ENCODE peak calls at places on chromosomes 1 and 21, in five cellular contexts. One of them, this sample, is unnamed.

GRCh38 chr1:102593276-102593675 is 515.0 kb downstream of the COL11A1 start:
- DNase-seq in hepatocyte: no peak
- DNase-seq in Karpas-422: no peak
- DNase-seq in PC-3: no peak
- DNase-seq in IMR-90: no peak
- DNase-seq in this sample: no peak

GRCh38 chr1:162846256-162847212 is 14.4 kb downstream of the CCDC190 start:
- DNase-seq in hepatocyte: no peak
- DNase-seq in Karpas-422: no peak
- DNase-seq in PC-3: peak
- DNase-seq in IMR-90: peak
- DNase-seq in this sample: no peak

GRCh38 chr1:230507671-230508407 is 81.7 kb upstream of the PGBD5 start:
- DNase-seq in hepatocyte: no peak
- DNase-seq in Karpas-422: no peak
- DNase-seq in PC-3: no peak
- DNase-seq in IMR-90: no peak
- DNase-seq in this sample: no peak

GRCh38 chr1:169443923-169444322 is 16.6 kb upstream of the CCDC181 start:
- DNase-seq in hepatocyte: no peak
- DNase-seq in Karpas-422: no peak
- DNase-seq in PC-3: no peak
- DNase-seq in IMR-90: no peak
- DNase-seq in this sample: no peak

GRCh38 chr1:163821679-163822078 is 499.9 kb downstream of the NUF2 start:
- DNase-seq in hepatocyte: no peak
- DNase-seq in Karpas-422: no peak
- DNase-seq in PC-3: no peak
- DNase-seq in IMR-90: no peak
- DNase-seq in this sample: no peak

GRCh38 chr21:29443398-29444010 is 144.8 kb downstream of the BACH1 start:
- DNase-seq in hepatocyte: no peak
- DNase-seq in Karpas-422: no peak
- DNase-seq in PC-3: no peak
- DNase-seq in IMR-90: no peak
- DNase-seq in this sample: no peak

GRCh38 chr21:36672737-36673136 is 26.2 kb upstream of the SIM2 start:
- DNase-seq in hepatocyte: no peak
- DNase-seq in Karpas-422: no peak
- DNase-seq in PC-3: peak
- DNase-seq in IMR-90: no peak
- DNase-seq in this sample: no peak

GRCh38 chr1:64733576-64734288 is 11.1 kb upstream of the RAVER2 start:
- DNase-seq in hepatocyte: no peak
- DNase-seq in Karpas-422: no peak
- DNase-seq in PC-3: no peak
- DNase-seq in IMR-90: peak
- DNase-seq in this sample: no peak

GRCh38 chr1:17645512-17645911 is 106.0 kb downstream of the ARHGEF10L start:
- DNase-seq in hepatocyte: no peak
- DNase-seq in Karpas-422: no peak
- DNase-seq in PC-3: no peak
- DNase-seq in IMR-90: no peak
- DNase-seq in this sample: no peak

GRCh38 chr1:6475381-6476133 is 9.6 kb upstream of the TNFRSF25 start:
- DNase-seq in hepatocyte: peak
- DNase-seq in Karpas-422: peak
- DNase-seq in PC-3: peak
- DNase-seq in IMR-90: no peak
- DNase-seq in this sample: peak

GRCh38 chr1:1066403-1067283 is 7.5 kb downstream of the RNF223 start:
- DNase-seq in hepatocyte: no peak
- DNase-seq in Karpas-422: no peak
- DNase-seq in PC-3: peak
- DNase-seq in IMR-90: no peak
- DNase-seq in this sample: no peak

GRCh38 chr1:27602510-27603319 is 1.2 kb downstream of the AHDC1 start:
- DNase-seq in hepatocyte: peak
- DNase-seq in Karpas-422: peak
- DNase-seq in PC-3: peak
- DNase-seq in IMR-90: peak
- DNase-seq in this sample: peak

GRCh38 chr1:27669876-27670275 is 2.1 kb downstream of the IFI6 start:
- DNase-seq in hepatocyte: no peak
- DNase-seq in Karpas-422: no peak
- DNase-seq in PC-3: no peak
- DNase-seq in IMR-90: no peak
- DNase-seq in this sample: no peak

GRCh38 chr1:71357708-71358107 is 276.9 kb upstream of the ZRANB2 start:
- DNase-seq in hepatocyte: no peak
- DNase-seq in Karpas-422: no peak
- DNase-seq in PC-3: no peak
- DNase-seq in IMR-90: no peak
- DNase-seq in this sample: no peak

GRCh38 chr1:18913065-18913502 is 10.7 kb upstream of the ALDH4A1 start:
- DNase-seq in hepatocyte: peak
- DNase-seq in Karpas-422: peak
- DNase-seq in PC-3: peak
- DNase-seq in IMR-90: peak
- DNase-seq in this sample: peak

GRCh38 chr21:46607605-46608004 is 2.7 kb upstream of the S100B start:
- DNase-seq in hepatocyte: no peak
- DNase-seq in Karpas-422: no peak
- DNase-seq in PC-3: no peak
- DNase-seq in IMR-90: no peak
- DNase-seq in this sample: no peak

GRCh38 chr1:192706936-192707335 is 71.0 kb downstream of the RGS13 start:
- DNase-seq in hepatocyte: no peak
- DNase-seq in Karpas-422: no peak
- DNase-seq in PC-3: no peak
- DNase-seq in IMR-90: peak
- DNase-seq in this sample: no peak

GRCh38 chr1:101260531-101260930 is 23.7 kb downstream of the S1PR1 start:
- DNase-seq in hepatocyte: no peak
- DNase-seq in Karpas-422: no peak
- DNase-seq in PC-3: peak
- DNase-seq in IMR-90: peak
- DNase-seq in this sample: no peak

GRCh38 chr1:14678011-14678638 is 79.6 kb downstream of the KAZN start:
- DNase-seq in hepatocyte: no peak
- DNase-seq in Karpas-422: no peak
- DNase-seq in PC-3: no peak
- DNase-seq in IMR-90: no peak
- DNase-seq in this sample: no peak

GRCh38 chr1:91791103-91791502 is 94.8 kb downstream of the TGFBR3 start:
- DNase-seq in hepatocyte: peak
- DNase-seq in Karpas-422: no peak
- DNase-seq in PC-3: no peak
- DNase-seq in IMR-90: no peak
- DNase-seq in this sample: no peak

GRCh38 chr1:19371226-19372135 is 59.4 kb downstream of the SLC66A1 start:
- DNase-seq in hepatocyte: no peak
- DNase-seq in Karpas-422: no peak
- DNase-seq in PC-3: no peak
- DNase-seq in IMR-90: no peak
- DNase-seq in this sample: no peak

GRCh38 chr1:234617135-234617985 is 7.4 kb upstream of the IRF2BP2 start:
- DNase-seq in hepatocyte: no peak
- DNase-seq in Karpas-422: no peak
- DNase-seq in PC-3: no peak
- DNase-seq in IMR-90: no peak
- DNase-seq in this sample: no peak

GRCh38 chr1:201149400-201149799 is 4.9 kb downstream of the TMEM9 start:
- DNase-seq in hepatocyte: peak
- DNase-seq in Karpas-422: peak
- DNase-seq in PC-3: peak
- DNase-seq in IMR-90: peak
- DNase-seq in this sample: peak

GRCh38 chr1:115116511-115116910 is 27.2 kb upstream of the TSPAN2 start:
- DNase-seq in hepatocyte: no peak
- DNase-seq in Karpas-422: no peak
- DNase-seq in PC-3: peak
- DNase-seq in IMR-90: no peak
- DNase-seq in this sample: no peak

GRCh38 chr1:211017066-211017691 is 116.8 kb downstream of the KCNH1 start:
- DNase-seq in hepatocyte: peak
- DNase-seq in Karpas-422: no peak
- DNase-seq in PC-3: no peak
- DNase-seq in IMR-90: peak
- DNase-seq in this sample: no peak

GRCh38 chr1:97930472-97930871 is 9.6 kb upstream of the DPYD start:
- DNase-seq in hepatocyte: no peak
- DNase-seq in Karpas-422: no peak
- DNase-seq in PC-3: no peak
- DNase-seq in IMR-90: no peak
- DNase-seq in this sample: no peak

GRCh38 chr1:203765029-203765837 is at the start of gene LAX1:
- DNase-seq in hepatocyte: no peak
- DNase-seq in Karpas-422: no peak
- DNase-seq in PC-3: no peak
- DNase-seq in IMR-90: no peak
- DNase-seq in this sample: peak

GRCh38 chr21:36477559-36477958 is 2.4 kb downstream of the CLDN14 start:
- DNase-seq in hepatocyte: no peak
- DNase-seq in Karpas-422: no peak
- DNase-seq in PC-3: no peak
- DNase-seq in IMR-90: no peak
- DNase-seq in this sample: no peak

GRCh38 chr1:57796609-57797008 is 372.7 kb upstream of the DAB1 start:
- DNase-seq in hepatocyte: peak
- DNase-seq in Karpas-422: no peak
- DNase-seq in PC-3: no peak
- DNase-seq in IMR-90: no peak
- DNase-seq in this sample: no peak

GRCh38 chr21:43905726-43906455 is 40.9 kb downstream of the AGPAT3 start:
- DNase-seq in hepatocyte: no peak
- DNase-seq in Karpas-422: no peak
- DNase-seq in PC-3: no peak
- DNase-seq in IMR-90: no peak
- DNase-seq in this sample: no peak

GRCh38 chr1:38831753-38832734 is 27.5 kb downstream of the RRAGC start:
- DNase-seq in hepatocyte: no peak
- DNase-seq in Karpas-422: no peak
- DNase-seq in PC-3: no peak
- DNase-seq in IMR-90: no peak
- DNase-seq in this sample: no peak

GRCh38 chr1:237270338-237270737 is 228.4 kb downstream of the RYR2 start:
- DNase-seq in hepatocyte: no peak
- DNase-seq in Karpas-422: no peak
- DNase-seq in PC-3: no peak
- DNase-seq in IMR-90: no peak
- DNase-seq in this sample: no peak

GRCh38 chr1:155479205-155479604 is 83.4 kb downstream of the ASH1L start:
- DNase-seq in hepatocyte: no peak
- DNase-seq in Karpas-422: peak
- DNase-seq in PC-3: peak
- DNase-seq in IMR-90: peak
- DNase-seq in this sample: no peak
- H3K4me2 ChIP-seq in hepatocyte: no peak
- H3K4me2 ChIP-seq in Karpas-422: peak
- H3K4me2 ChIP-seq in PC-3: no peak
- H3K4me2 ChIP-seq in IMR-90: no peak
- H3K4me2 ChIP-seq in this sample: no peak

GRCh38 chr1:197321821-197322220 is 53.8 kb downstream of the CRB1 start:
- DNase-seq in hepatocyte: no peak
- DNase-seq in Karpas-422: no peak
- DNase-seq in PC-3: no peak
- DNase-seq in IMR-90: no peak
- DNase-seq in this sample: no peak

GRCh38 chr1:197319631-197320030 is 51.6 kb downstream of the CRB1 start:
- DNase-seq in hepatocyte: no peak
- DNase-seq in Karpas-422: no peak
- DNase-seq in PC-3: no peak
- DNase-seq in IMR-90: no peak
- DNase-seq in this sample: no peak

DNA sequence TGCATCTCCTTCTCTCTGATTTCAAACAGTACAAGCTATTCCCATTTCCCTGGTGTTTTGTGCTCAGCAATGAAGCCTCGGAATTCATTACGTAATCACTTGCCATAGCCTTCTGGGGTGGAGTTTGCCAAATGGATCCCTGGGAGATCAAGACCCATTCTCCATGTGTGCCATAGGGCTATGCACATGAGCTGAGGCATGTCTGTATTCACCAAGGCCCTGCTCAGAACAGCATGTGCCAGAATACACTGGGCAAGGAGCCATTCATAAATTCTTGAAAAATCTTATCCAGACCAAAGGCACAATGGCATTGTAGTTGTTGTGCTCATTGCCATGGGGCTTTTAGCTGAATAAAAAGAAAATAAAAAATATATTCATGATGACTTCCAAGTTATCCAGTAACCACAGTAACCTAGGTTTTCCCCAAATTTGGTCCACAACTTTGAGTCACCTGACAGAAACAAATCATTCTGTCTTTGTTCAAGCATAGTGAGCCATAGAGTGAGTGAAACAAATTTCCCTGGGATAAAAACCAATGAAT is 53.0 kb downstream of the CRB1 start:
- DNase-seq in hepatocyte: no peak
- DNase-seq in Karpas-422: no peak
- DNase-seq in PC-3: peak
- DNase-seq in IMR-90: peak
- DNase-seq in this sample: no peak
- H3K4me2 ChIP-seq in hepatocyte: no peak
- H3K4me2 ChIP-seq in Karpas-422: no peak
- H3K4me2 ChIP-seq in PC-3: no peak
- H3K4me2 ChIP-seq in IMR-90: no peak
- H3K4me2 ChIP-seq in this sample: no peak

GRCh38 chr1:40697436-40697835 is 5.9 kb downstream of the NFYC start:
- DNase-seq in hepatocyte: no peak
- DNase-seq in Karpas-422: no peak
- DNase-seq in PC-3: no peak
- DNase-seq in IMR-90: no peak
- DNase-seq in this sample: no peak
- H3K4me2 ChIP-seq in hepatocyte: no peak
- H3K4me2 ChIP-seq in Karpas-422: peak
- H3K4me2 ChIP-seq in PC-3: no peak
- H3K4me2 ChIP-seq in IMR-90: no peak
- H3K4me2 ChIP-seq in this sample: no peak

DNA sequence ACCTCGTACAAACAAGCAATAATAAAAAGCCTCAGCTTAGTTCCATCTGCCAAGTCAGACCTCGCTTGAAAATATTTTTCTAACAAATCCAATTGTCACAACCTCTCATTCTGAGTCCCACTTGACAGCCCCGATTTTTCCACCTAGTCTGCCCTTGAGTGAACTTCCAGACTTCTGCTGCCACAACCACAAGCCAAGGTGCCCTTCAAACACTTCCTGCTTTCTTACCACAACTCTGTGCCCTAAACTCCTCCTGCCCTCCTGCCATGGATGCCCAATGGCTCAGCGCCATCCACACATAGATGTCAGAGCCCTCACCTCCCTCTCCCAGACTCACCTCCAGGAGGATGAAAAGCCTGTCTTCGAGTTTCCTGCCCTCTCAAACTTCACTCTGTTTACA is 3.9 kb downstream of the TMPRSS2 start:
- DNase-seq in hepatocyte: no peak
- DNase-seq in Karpas-422: no peak
- DNase-seq in PC-3: no peak
- DNase-seq in IMR-90: no peak
- DNase-seq in this sample: peak
- H3K4me2 ChIP-seq in hepatocyte: peak
- H3K4me2 ChIP-seq in Karpas-422: no peak
- H3K4me2 ChIP-seq in PC-3: no peak
- H3K4me2 ChIP-seq in IMR-90: no peak
- H3K4me2 ChIP-seq in this sample: no peak